ENCODE peak calls at places on chromosomes 2 and 18, in nine cellular contexts. Y, P, K, E, C, U, V, J and F are unnamed samples.

GRCh38 chr18:58570360-58571064 is 58.4 kb downstream of the ALPK2 start:
- DNase-seq in E (no peak), P (no peak), U (no peak), K (no peak), J (no peak), Y (no peak), C (no peak), V (no peak), F (no peak)

GRCh38 chr18:6949800-6950586 is 167.6 kb downstream of the LAMA1 start:
- DNase-seq in J (no peak), K (no peak), Y (peak), P (no peak), U (no peak), C (no peak), V (no peak), E (no peak), F (no peak)

GRCh38 chr2:174485763-174486613 is 841 bp downstream of the GPR155 start:
- DNase-seq in P (peak), K (no peak), V (no peak), Y (no peak), C (no peak), E (peak), J (no peak), U (no peak), F (peak)

GRCh38 chr2:55102056-55102812 is 52.0 kb upstream of the RTN4 start:
- DNase-seq in P (no peak), U (no peak), V (peak), J (no peak), K (peak), C (no peak), E (no peak), Y (no peak), F (no peak)

GRCh38 chr2:145374165-145374564 is 854.2 kb upstream of the ZEB2 start:
- DNase-seq in V (no peak), U (no peak), J (no peak), P (no peak), Y (no peak), C (no peak), K (no peak), E (no peak), F (peak)

GRCh38 chr18:27400001-27400400 is 214.9 kb upstream of the CHST9 start:
- DNase-seq in V (no peak), J (no peak), U (no peak), P (no peak), C (no peak), E (no peak), K (no peak), Y (no peak), F (no peak)

GRCh38 chr2:152822669-152823068 is 104.2 kb downstream of the ARL6IP6 start:
- DNase-seq in Y (no peak), U (no peak), P (no peak), J (no peak), K (no peak), V (no peak), C (no peak), E (no peak), F (no peak)

GRCh38 chr2:217222511-217222910 is 362.6 kb upstream of the TNP1 start:
- DNase-seq in V (no peak), P (peak), K (no peak), E (no peak), C (peak), Y (no peak), J (no peak), U (no peak), F (no peak)

GRCh38 chr18:55650363-55650870 is 62.4 kb upstream of the TCF4 start:
- DNase-seq in P (no peak), K (no peak), V (no peak), Y (no peak), E (no peak), J (no peak), U (no peak), C (no peak), F (no peak)

GRCh38 chr2:79713131-79713785 is 200.4 kb downstream of the CTNNA2 start:
- DNase-seq in C (no peak), K (no peak), P (no peak), Y (no peak), E (no peak), J (no peak), U (no peak), V (no peak), F (no peak)

GRCh38 chr18:70555046-70555445 is 266.2 kb downstream of the SOCS6 start:
- DNase-seq in Y (peak), J (no peak), C (no peak), U (no peak), E (no peak), K (no peak), P (no peak), V (no peak), F (no peak)

GRCh38 chr2:180125245-180125962 is 118.3 kb upstream of the CWC22 start:
- DNase-seq in K (peak), E (peak), P (peak), Y (peak), C (peak), J (peak), V (peak), U (peak), F (no peak)

GRCh38 chr2:172038121-172038520 is 38.4 kb downstream of the METAP1D start:
- DNase-seq in C (no peak), P (no peak), E (no peak), K (no peak), J (no peak), U (no peak), V (no peak), Y (no peak), F (no peak)

GRCh38 chr2:189870396-189871089 is 86.3 kb downstream of the PMS1 start:
- DNase-seq in K (no peak), P (peak), C (no peak), E (no peak), U (no peak), J (no peak), Y (no peak), V (no peak), F (no peak)

GRCh38 chr2:196566969-196567666 is 72.4 kb upstream of the CCDC150 start:
- DNase-seq in E (no peak), J (no peak), V (peak), C (no peak), K (no peak), P (no peak), U (no peak), Y (peak), F (no peak)

GRCh38 chr2:24720310-24720709 is 72.9 kb downstream of the PTRHD1 start:
- DNase-seq in J (no peak), Y (no peak), P (peak), V (no peak), C (no peak), U (no peak), K (no peak), E (no peak), F (no peak)

GRCh38 chr18:51614033-51614432 is 416.6 kb upstream of the MEX3C start:
- DNase-seq in U (no peak), J (no peak), E (no peak), C (no peak), V (no peak), Y (no peak), P (no peak), K (peak), F (no peak)

GRCh38 chr2:220789961-220790360 is 782.1 kb downstream of the EPHA4 start:
- DNase-seq in U (no peak), K (peak), E (no peak), P (no peak), Y (no peak), J (no peak), V (peak), C (no peak), F (no peak)

GRCh38 chr2:113282747-113283533 is 4.2 kb upstream of the PAX8 start:
- DNase-seq in K (peak), Y (no peak), J (no peak), P (no peak), C (no peak), E (no peak), U (no peak), V (no peak), F (no peak)

GRCh38 chr2:20534913-20535801 is 88.3 kb downstream of the RHOB start:
- DNase-seq in E (no peak), U (no peak), C (no peak), J (no peak), Y (no peak), K (no peak), V (no peak), P (no peak), F (no peak)

GRCh38 chr2:231260442-231260841 is 62.0 kb downstream of the ARMC9 start:
- DNase-seq in K (no peak), Y (no peak), J (no peak), E (no peak), V (no peak), U (no peak), C (no peak), P (no peak), F (no peak)

GRCh38 chr2:70639841-70640448 is 86.3 kb upstream of the TGFA start:
- DNase-seq in J (no peak), V (no peak), U (no peak), E (no peak), Y (no peak), P (no peak), C (no peak), K (no peak), F (no peak)

GRCh38 chr2:218029366-218030360 is 26.9 kb upstream of the TNS1 start:
- DNase-seq in E (no peak), P (no peak), V (no peak), Y (no peak), U (peak), C (no peak), J (no peak), K (no peak), F (no peak)

GRCh38 chr18:65937180-65937579 is 186.4 kb downstream of the CDH7 start:
- DNase-seq in U (no peak), K (no peak), Y (no peak), P (no peak), V (no peak), C (no peak), J (no peak), E (no peak), F (no peak)

GRCh38 chr2:96099861-96100798 is 16.2 kb downstream of the ADRA2B start:
- DNase-seq in P (no peak), U (peak), K (no peak), E (no peak), V (no peak), Y (no peak), J (peak), C (no peak), F (no peak)

GRCh38 chr18:7158201-7158600 is 40.6 kb upstream of the LAMA1 start:
- DNase-seq in E (no peak), C (no peak), Y (no peak), V (no peak), K (peak), J (no peak), U (no peak), P (no peak), F (no peak)

GRCh38 chr2:237496428-237496827 is 9.4 kb downstream of the MLPH start:
- DNase-seq in U (no peak), C (no peak), Y (no peak), J (no peak), V (no peak), K (no peak), P (no peak), E (no peak), F (no peak)

GRCh38 chr2:223576873-223577272 is 25.3 kb downstream of the SCG2 start:
- DNase-seq in C (no peak), K (peak), P (no peak), E (no peak), J (no peak), U (no peak), V (peak), Y (no peak), F (no peak)

GRCh38 chr2:192487636-192488035 is 292.9 kb upstream of the TMEFF2 start:
- DNase-seq in K (no peak), E (no peak), J (no peak), Y (no peak), V (no peak), P (no peak), C (no peak), U (no peak), F (no peak)

GRCh38 chr2:23669413-23670244 is 257.3 kb downstream of the ATAD2B start:
- DNase-seq in V (peak), C (no peak), Y (no peak), U (no peak), K (peak), E (no peak), J (no peak), P (no peak), F (no peak)

GRCh38 chr18:75638597-75639467 is 211.3 kb upstream of the SMIM21 start:
- DNase-seq in C (no peak), P (no peak), V (peak), Y (peak), E (no peak), J (no peak), U (peak), K (no peak), F (no peak)

GRCh38 chr2:120786038-120786437 is 50.4 kb downstream of the GLI2 start:
- DNase-seq in U (no peak), P (no peak), V (no peak), K (no peak), J (no peak), C (no peak), Y (no peak), E (no peak), F (no peak)

GRCh38 chr2:202378001-202378400 is 1.9 kb downstream of the BMPR2 start:
- DNase-seq in K (no peak), J (no peak), E (no peak), Y (no peak), C (no peak), P (no peak), V (no peak), U (no peak), F (no peak)

GRCh38 chr2:172087191-172087779 is 2.0 kb downstream of the DLX1 start:
- DNase-seq in P (no peak), J (no peak), K (no peak), Y (no peak), U (no peak), V (no peak), C (no peak), E (no peak), F (no peak)

GRCh38 chr2:164967781-164968228 is 12.5 kb upstream of the SLC38A11 start:
- DNase-seq in P (no peak), C (no peak), U (no peak), V (no peak), J (no peak), K (peak), E (no peak), Y (no peak), F (no peak)